ENCODE peak calls at places on chromosomes 5 and 9, in five cellular contexts. D is tibial nerve, T is gastrocnemius medialis, Y is IMR-90, R is ovary. N is an unnamed sample.
A peak's percentile ranks its signal among the peaks of the same experiment; 100 is the strongest.

GRCh38 chr9:9920425-9920824 is 692.4 kb downstream of the PTPRD start:
- DNase-seq in Y (no peak), D (no peak), R (no peak), T (no peak), N (no peak)

GRCh38 chr5:136155078-136155477 is 22.4 kb downstream of the SMAD5 start:
- DNase-seq in R (no peak), D (no peak), Y (no peak), T (no peak), N (no peak)

GRCh38 chr9:135515541-135515951 is 5.7 kb upstream of the LCN1 start:
- DNase-seq in R (no peak), T (no peak), Y (no peak), D (no peak), N (no peak)

GRCh38 chr5:137022043-137022442 is 477.1 kb downstream of the SPOCK1 start:
- DNase-seq in T (no peak), D (no peak), Y (no peak), R (peak; percentile 45), N (no peak)

GRCh38 chr9:6680797-6681146 is 35.2 kb upstream of the GLDC start:
- DNase-seq in T (peak; percentile 21), Y (peak; percentile 40), D (peak; percentile 15), R (no peak), N (peak; percentile 47)

GRCh38 chr5:79578876-79579275 is 33.4 kb upstream of the TENT2 start:
- DNase-seq in Y (no peak), T (no peak), R (no peak), D (no peak), N (no peak)

GRCh38 chr5:171965740-171966139 is 40.7 kb downstream of the FBXW11 start:
- DNase-seq in Y (no peak), D (no peak), R (no peak), T (no peak), N (no peak)

GRCh38 chr9:34576593-34576935 is 13.0 kb downstream of the CNTFR start:
- DNase-seq in D (no peak), R (no peak), Y (no peak), T (no peak), N (no peak)

GRCh38 chr9:115058684-115059315 is 59.2 kb downstream of the TNC start:
- DNase-seq in R (no peak), D (no peak), Y (peak; percentile 83), T (no peak), N (no peak)

GRCh38 chr9:73199886-73200285 is 48.2 kb downstream of the ANXA1 start:
- DNase-seq in Y (no peak), D (no peak), R (no peak), T (no peak), N (no peak)

GRCh38 chr5:64201986-64202385 is 36.3 kb downstream of the RNF180 start:
- DNase-seq in R (no peak), D (no peak), T (no peak), Y (no peak), N (no peak)

GRCh38 chr9:127458921-127459320 is 7.6 kb downstream of the LRSAM1 start:
- DNase-seq in T (no peak), D (no peak), Y (no peak), R (no peak), N (no peak)

GRCh38 chr9:93390953-93391515 is 60.5 kb upstream of the FAM120A start:
- DNase-seq in T (no peak), R (no peak), Y (no peak), D (no peak), N (no peak)

GRCh38 chr9:117076571-117077300 is 338.1 kb downstream of the ASTN2 start:
- DNase-seq in T (no peak), Y (no peak), D (no peak), R (no peak), N (no peak)

GRCh38 chr9:20945269-20945668 is 86.2 kb downstream of the HACD4 start:
- DNase-seq in R (no peak), T (no peak), D (no peak), Y (no peak), N (no peak)

GRCh38 chr5:163437309-163438182 is at the start of gene CCNG1:
- DNase-seq in Y (peak; percentile 94), D (peak; percentile 91), R (peak; percentile 95), T (peak; percentile 92), N (peak; percentile 99)

GRCh38 chr5:59038169-59039002 is 455.5 kb downstream of the RAB3C start:
- DNase-seq in D (no peak), Y (peak; percentile 19), R (peak; percentile 30), T (no peak), N (no peak)

GRCh38 chr5:120464627-120465280 is 654 bp downstream of the PRR16 start:
- DNase-seq in T (peak; percentile 26), D (no peak), Y (peak; percentile 64), R (no peak), N (peak; percentile 87)

GRCh38 chr9:137916540-137916939 is 39.0 kb downstream of the CACNA1B start:
- DNase-seq in R (no peak), T (no peak), Y (no peak), D (no peak), N (no peak)

GRCh38 chr9:10146517-10147331 is 466.1 kb downstream of the PTPRD start:
- DNase-seq in R (no peak), Y (no peak), T (no peak), D (no peak), N (no peak)

GRCh38 chr5:158841481-158841880 is 258.2 kb downstream of the EBF1 start:
- DNase-seq in T (no peak), Y (no peak), D (no peak), R (no peak), N (no peak)

GRCh38 chr5:66642538-66642937 is 46.3 kb downstream of the MAST4 start:
- DNase-seq in D (no peak), Y (no peak), T (no peak), R (no peak), N (no peak)

DNA sequence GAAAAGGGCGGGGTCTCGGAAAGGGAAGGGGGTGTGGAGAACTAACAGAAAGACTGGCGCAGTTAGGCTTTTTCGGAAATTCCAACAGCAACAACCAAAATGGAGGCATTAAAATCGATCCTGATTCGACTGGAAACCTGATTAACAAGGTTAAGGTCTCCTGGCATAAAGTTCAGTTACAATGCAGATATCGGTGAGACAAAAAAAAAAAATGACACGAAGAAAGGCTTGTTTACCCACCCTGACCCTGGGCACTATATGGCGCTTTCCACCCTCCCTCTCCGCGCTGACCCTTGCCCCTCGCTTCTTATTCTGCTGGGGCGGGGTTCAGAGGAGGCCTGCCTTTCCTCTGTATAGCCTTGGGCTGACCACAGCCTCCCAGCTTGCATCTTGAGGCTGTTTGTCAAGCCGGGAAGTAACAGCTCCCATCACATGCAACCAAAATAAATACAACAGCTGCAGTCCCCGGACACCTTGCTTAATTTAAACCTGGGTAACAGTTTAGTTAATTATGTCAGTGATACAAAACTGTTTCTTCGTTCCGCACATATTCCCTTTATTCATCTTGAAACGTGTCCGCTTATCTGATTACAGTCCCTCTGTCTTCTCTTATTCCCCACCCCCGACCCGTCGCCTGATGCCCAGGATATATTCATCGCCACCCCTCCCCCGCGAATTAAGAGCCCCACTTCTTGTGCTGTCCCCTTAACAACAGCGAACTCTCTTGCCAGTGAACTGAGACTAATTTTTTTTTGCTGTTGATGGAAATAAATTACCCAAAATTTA is 808 bp upstream of the PJA2 start:
- DNase-seq in D (peak; percentile 58), Y (peak; percentile 75), T (peak; percentile 67), R (peak; percentile 87), N (peak; percentile 94)
- TF ChIP-seq POLR2A in D (peak; percentile 26), Y (peak; percentile 52), T (no peak), R (peak; percentile 31), N (no peak)

DNA sequence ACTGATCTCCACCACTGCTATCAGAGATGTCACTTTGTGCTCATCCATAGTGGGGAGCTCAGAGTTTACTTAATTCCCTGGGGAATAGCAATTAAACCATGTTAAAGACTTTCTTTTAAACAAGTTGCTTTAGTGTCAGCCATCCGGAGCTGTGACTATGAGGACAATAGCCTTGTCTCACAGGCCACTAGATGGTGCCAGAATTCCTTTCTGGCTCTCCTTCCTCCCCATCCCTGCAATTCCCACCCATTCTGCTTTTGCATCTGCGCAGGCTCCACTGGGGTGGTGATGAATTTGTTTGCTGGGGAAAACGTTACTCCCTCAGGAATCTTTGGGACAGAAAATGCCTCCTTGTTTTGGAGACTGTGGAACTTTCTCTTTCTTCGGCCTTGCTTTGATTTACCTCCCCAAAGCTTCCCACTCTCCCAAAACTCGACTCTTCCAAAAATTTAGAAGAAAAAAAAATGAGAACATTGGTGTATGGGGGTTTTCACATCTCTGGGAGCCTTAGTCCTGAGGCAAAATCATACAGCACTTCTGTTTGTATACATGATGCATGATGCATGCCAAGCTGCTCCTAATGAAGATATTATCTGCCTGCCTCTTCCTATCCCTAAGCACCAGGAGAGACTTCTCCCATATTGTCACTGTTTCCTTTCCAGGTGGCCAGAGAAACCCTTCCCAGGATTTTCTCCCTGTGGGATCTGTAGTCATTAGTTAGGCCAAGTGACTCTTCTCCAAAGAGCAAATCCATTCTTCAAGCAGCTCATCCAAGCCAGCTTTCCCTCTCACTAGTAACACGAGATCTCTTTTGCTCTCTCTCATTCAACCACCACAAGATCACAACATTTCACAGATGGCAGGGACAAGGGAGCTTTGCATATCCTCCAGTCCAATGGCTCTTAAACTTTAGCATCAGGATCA is 466.1 kb downstream of the TLR4 start:
- DNase-seq in D (no peak), Y (no peak), R (no peak), T (no peak), N (no peak)
- TF ChIP-seq CTCF in D (peak; percentile 15), Y (peak; percentile 16), R (no peak), T (no peak), N (no peak)

GRCh38 chr9:124258765-124259272 is 1.1 kb downstream of the NEK6 start:
- DNase-seq in D (no peak), Y (no peak), R (no peak), T (no peak), N (no peak)

GRCh38 chr9:124256517-124257069 is 1.2 kb upstream of the NEK6 start:
- DNase-seq in Y (peak; percentile 86), R (no peak), T (no peak), D (no peak), N (no peak)

GRCh38 chr9:124257865-124258764 is at the start of gene NEK6:
- DNase-seq in R (peak; percentile 61), Y (peak; percentile 84), T (no peak), D (no peak), N (no peak)

GRCh38 chr9:124255222-124255621 is 2.5 kb upstream of the NEK6 start:
- DNase-seq in T (no peak), Y (no peak), R (no peak), D (no peak), N (no peak)

DNA sequence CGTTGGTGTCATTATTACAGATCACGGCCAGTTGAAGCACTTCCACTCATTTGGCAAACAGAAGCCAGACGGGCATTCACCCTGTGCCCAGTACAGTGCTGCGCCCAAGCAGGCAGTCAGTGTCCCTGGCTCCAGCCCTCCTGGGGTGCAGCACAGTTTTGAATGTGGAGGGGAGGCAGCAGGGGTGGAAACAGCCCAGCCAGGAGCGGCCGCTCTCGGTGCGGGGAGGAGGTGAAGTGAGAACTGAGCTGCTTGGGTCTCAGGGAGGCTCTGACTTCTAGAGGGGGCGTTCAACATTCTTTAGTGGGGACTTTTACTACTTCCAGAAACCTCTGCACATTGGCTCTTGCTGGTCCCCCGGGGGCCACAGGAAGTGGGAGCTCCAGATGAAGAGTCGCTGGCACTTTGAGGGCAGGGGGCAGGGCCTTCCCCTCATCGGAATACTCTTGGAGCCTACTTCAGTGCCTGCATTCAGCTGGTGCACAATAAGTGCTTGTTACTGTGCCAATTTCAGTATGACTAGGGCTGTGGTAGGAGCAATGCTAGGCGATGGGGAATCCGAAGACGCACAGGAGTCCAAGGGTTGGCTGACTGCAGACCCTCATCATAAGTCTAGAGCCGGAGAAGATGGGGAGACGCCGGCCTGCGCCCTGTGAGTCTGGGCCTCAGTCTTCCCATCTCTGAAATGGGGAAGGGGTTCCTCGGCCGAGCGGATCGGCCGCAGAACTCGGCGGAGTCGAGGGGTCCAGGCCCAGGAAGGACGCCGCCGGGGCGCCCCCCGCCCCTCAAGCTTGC is 482 bp upstream of the NEK6 start:
- DNase-seq in D (no peak), R (no peak), T (no peak), Y (no peak), N (no peak)
- H3K4me3 ChIP-seq in D (peak overlapping the region; percentile 26), R (peak overlapping the region; percentile 52), T (no peak overlapping the region), Y (peak overlapping the region; percentile 78), N (no peak overlapping the region)

GRCh38 chr5:176388341-176389113 is at the start of the genes HIGD2A and NOP16:
- DNase-seq in R (peak; percentile 99), D (peak; percentile 99), Y (peak; percentile 98), T (peak; percentile 99), N (peak; percentile 100)
- TF ChIP-seq POLR2A in R (no peak), D (peak; percentile 22), Y (peak; percentile 59), T (peak; percentile 92), N (no peak)